ENCODE peak calls at places on chromosomes 3 and 15, in six cellular contexts. E is neuronal stem cell, Q is IMR-90, N is H9, P is H1, X is trophoblast cell. B is an unnamed sample.

GRCh38 chr3:54756330-54756731 is 171.5 kb downstream of the LRTM1 start:
- DNase-seq in E (no peak), Q (peak; percentile 94), N (no peak), P (no peak), X (no peak), B (peak; percentile 97)

GRCh38 chr3:9715127-9715526 is 11.5 kb downstream of the CPNE9 start:
- DNase-seq in E (no peak), Q (no peak), N (peak; percentile 73), P (no peak), X (no peak), B (no peak)

GRCh38 chr15:67142142-67143092 is 77.0 kb downstream of the SMAD3 start:
- DNase-seq in E (no peak), Q (peak; percentile 81), N (no peak), P (no peak), X (no peak), B (peak; percentile 94)

GRCh38 chr3:14118400-14119165 is 6.1 kb downstream of the CHCHD4 start:
- DNase-seq in E (no peak), Q (peak; percentile 62), N (no peak), P (no peak), X (no peak), B (peak; percentile 67)

GRCh38 chr15:99618941-99619411 is 53.2 kb downstream of the MEF2A start:
- DNase-seq in E (no peak), Q (peak; percentile 31), N (peak; percentile 37), P (no peak), X (peak; percentile 27), B (peak; percentile 23)

GRCh38 chr3:144810150-144810549 is 838.5 kb downstream of the DIPK2A start:
- DNase-seq in E (no peak), Q (no peak), N (no peak), P (no peak), X (no peak), B (no peak)

GRCh38 chr15:80695911-80696651 is 971 bp downstream of the ABHD17C start:
- DNase-seq in E (no peak), Q (no peak), N (no peak), P (no peak), X (no peak), B (peak; percentile 43)

GRCh38 chr15:29675791-29676301 is 146.4 kb downstream of the TJP1 start:
- DNase-seq in E (no peak), Q (no peak), N (peak; percentile 59), P (no peak), X (no peak), B (no peak)

GRCh38 chr3:179196098-179196497 is 47.9 kb downstream of the PIK3CA start:
- DNase-seq in E (no peak), Q (peak; percentile 89), N (no peak), P (no peak), X (no peak), B (peak; percentile 67)

GRCh38 chr3:43892535-43892934 is 201.8 kb downstream of the ABHD5 start:
- DNase-seq in E (no peak), Q (no peak), N (no peak), P (no peak), X (no peak), B (no peak)

GRCh38 chr3:127320529-127321121 is 32.8 kb upstream of the PRR20G start:
- DNase-seq in E (no peak), Q (no peak), N (no peak), P (no peak), X (no peak), B (no peak)

GRCh38 chr15:80992436-80992835 is 2.8 kb upstream of the MESD start:
- DNase-seq in E (no peak), Q (no peak), N (no peak), P (no peak), X (no peak), B (no peak)

GRCh38 chr15:81480645-81481053 is 106.6 kb upstream of the TMC3 start:
- DNase-seq in E (peak; percentile 64), Q (peak; percentile 69), N (peak; percentile 45), P (no peak), X (peak; percentile 10), B (peak; percentile 64)

GRCh38 chr3:53525765-53526761 is 31.7 kb downstream of the CACNA1D start:
- DNase-seq in E (no peak), Q (no peak), N (no peak), P (no peak), X (no peak), B (no peak)

GRCh38 chr3:164221297-164221696 is 857.0 kb downstream of the SI start:
- DNase-seq in E (no peak), Q (no peak), N (no peak), P (no peak), X (no peak), B (no peak)

GRCh38 chr15:82554351-82554750 is 14.1 kb upstream of the RPS17 start:
- DNase-seq in E (no peak), Q (no peak), N (no peak), P (no peak), X (no peak), B (no peak)

GRCh38 chr3:155391104-155391503 is 97.6 kb upstream of the STRIT1 start:
- DNase-seq in E (no peak), Q (peak; percentile 25), N (no peak), P (no peak), X (no peak), B (no peak)

GRCh38 chr3:77411334-77411733 is 371.4 kb downstream of the ROBO2 start:
- DNase-seq in E (no peak), Q (no peak), N (no peak), P (no peak), X (no peak), B (no peak)

GRCh38 chr15:66269326-66270090 is 16.0 kb upstream of the MEGF11 start:
- DNase-seq in E (no peak), Q (peak; percentile 71), N (peak; percentile 36), P (no peak), X (peak; percentile 32), B (peak; percentile 72)

GRCh38 chr15:65133550-65134200 is at the start of gene PDCD7:
- DNase-seq in E (peak; percentile 80), Q (peak; percentile 92), N (peak; percentile 87), P (peak; percentile 60), X (peak; percentile 91), B (peak; percentile 95)

GRCh38 chr3:1499694-1500093 is 406.9 kb downstream of the CNTN6 start:
- DNase-seq in E (no peak), Q (no peak), N (no peak), P (no peak), X (no peak), B (no peak)

GRCh38 chr3:139283301-139283700 is 60.5 kb upstream of the MRPS22 start:
- DNase-seq in E (no peak), Q (no peak), N (no peak), P (no peak), X (no peak), B (no peak)
- H3K18ac ChIP-seq in E (peak overlapping the region; percentile 62), Q (no peak overlapping the region), N (no peak overlapping the region), P (no peak overlapping the region), X (no peak overlapping the region), B (no peak overlapping the region)

DNA sequence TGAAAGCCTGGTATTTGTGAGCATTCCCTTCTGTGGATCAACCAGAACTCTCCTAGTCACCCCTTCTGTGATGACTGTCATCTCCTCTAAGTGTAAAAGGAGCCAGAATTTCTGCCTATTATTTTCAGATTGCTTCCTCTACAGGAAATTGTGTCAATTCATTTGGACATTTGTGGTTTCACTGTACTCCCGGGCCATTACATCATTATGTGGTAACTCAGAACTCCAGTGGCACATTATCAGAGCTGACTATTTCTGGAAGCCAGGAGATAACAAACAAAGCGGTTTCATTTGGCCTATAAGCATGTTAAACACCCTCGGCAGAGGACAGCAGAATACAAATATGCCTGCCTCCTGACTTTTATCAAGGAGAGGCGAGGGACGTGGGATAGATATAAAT is 193.6 kb upstream of the SEMA6D start:
- DNase-seq in E (no peak), Q (peak; percentile 80), N (no peak), P (no peak), X (no peak), B (peak; percentile 87)
- H2AFZ ChIP-seq in E (no peak overlapping the region), Q (no peak overlapping the region), N (no peak overlapping the region), P (no peak overlapping the region), X (no peak overlapping the region), B (no peak overlapping the region)

DNA sequence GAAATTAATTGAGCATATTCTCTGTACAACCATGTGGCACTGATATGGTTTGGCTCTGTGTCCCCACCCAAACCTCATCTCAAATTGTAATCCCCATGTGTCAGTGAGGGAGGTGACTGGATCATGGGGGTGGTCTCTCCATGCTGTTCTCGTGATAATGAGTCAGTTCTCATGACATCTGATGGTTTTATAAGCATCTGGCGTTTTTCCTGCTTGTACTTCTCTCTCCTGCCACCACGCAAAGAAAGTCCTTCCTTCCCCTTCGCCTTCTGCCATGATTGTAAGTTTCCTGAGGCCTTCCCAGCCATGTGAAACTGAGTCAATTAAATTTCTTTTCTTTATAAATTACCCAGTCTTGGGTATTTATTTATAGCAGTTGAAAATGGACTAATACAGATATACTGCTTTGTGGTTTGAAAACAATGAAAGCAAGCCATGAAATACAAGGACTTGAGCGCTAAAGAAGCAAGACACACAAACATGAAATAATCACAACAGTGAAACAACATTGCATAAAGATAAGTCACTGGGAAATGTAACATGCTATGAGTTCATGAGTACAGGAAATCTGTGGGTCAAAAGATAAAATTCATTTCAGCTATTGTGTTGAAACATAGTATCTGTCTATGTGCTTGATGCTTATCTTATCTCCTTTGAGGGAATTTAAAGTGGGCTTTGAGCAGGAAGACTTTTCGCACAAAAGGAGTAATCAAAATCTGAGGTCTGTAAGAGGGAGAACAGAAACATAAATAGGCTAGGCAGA is 288.7 kb downstream of the GBE1 start:
- DNase-seq in E (no peak), Q (no peak), N (no peak), P (no peak), X (no peak), B (no peak)
- H3K18ac ChIP-seq in E (no peak overlapping the region), Q (no peak overlapping the region), N (no peak overlapping the region), P (no peak overlapping the region), X (no peak overlapping the region), B (no peak overlapping the region)

GRCh38 chr3:189588818-189589569 is 42.2 kb upstream of the TP63 start:
- DNase-seq in E (no peak), Q (no peak), N (no peak), P (no peak), X (no peak), B (no peak)

GRCh38 chr3:189590223-189590622 is 41.0 kb upstream of the TP63 start:
- DNase-seq in E (no peak), Q (no peak), N (no peak), P (no peak), X (no peak), B (no peak)

GRCh38 chr3:189584609-189585008 is 46.6 kb upstream of the TP63 start:
- DNase-seq in E (no peak), Q (no peak), N (no peak), P (no peak), X (no peak), B (no peak)

GRCh38 chr3:189586941-189587687 is 44.1 kb upstream of the TP63 start:
- DNase-seq in E (no peak), Q (no peak), N (no peak), P (no peak), X (no peak), B (no peak)

DNA sequence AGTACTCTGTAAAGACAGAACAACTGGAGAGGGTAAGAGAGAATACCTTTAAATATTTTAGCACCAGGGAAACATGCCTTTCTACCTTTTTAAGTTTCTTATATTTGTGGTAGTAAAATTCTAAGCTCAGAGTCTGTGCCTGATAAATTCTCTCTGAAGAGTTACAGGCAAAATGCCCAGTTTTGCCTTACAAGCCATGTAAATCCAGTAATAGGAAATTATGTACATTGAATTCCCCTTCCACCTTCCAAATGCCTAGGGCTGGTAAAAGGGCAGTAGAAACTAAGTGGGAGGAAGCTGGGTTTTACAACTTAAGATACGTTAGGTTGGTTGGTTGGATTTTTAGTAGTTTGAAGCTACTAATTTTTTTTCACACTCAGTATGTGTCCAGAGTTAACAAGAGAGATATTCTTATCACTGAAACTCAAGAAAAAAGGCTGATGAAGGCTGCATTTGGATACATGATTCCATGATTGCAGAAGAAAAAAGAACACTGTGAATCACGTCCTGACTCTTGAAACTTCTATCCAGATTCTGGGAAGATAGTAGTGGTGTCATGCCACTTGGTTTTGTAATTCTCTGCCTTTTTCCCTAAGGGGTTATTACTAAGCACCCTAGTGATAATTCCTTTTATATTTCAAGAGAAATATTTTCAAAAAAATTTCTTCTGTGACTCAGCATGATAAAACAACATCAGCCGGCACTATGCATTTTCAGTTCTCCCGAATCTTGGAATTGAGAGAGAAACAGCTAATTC is 43.0 kb upstream of the TP63 start:
- DNase-seq in E (no peak), Q (peak; percentile 28), N (no peak), P (no peak), X (peak; percentile 47), B (no peak)
- H2AFZ ChIP-seq in E (no peak overlapping the region), Q (no peak overlapping the region), N (no peak overlapping the region), P (no peak overlapping the region), X (no peak overlapping the region), B (no peak overlapping the region)